ENCODE peak calls at places on chromosomes 3 and 15, in seven cellular contexts. R is GM20000; U is EL; H is fibroblast of pulmonary artery; N is effector CD4-positive, alpha-beta T cell; I is aorta; E is GM13977. V is an unnamed sample.

GRCh38 chr3:149621218-149622005 is 36.4 kb downstream of the WWTR1 start:
- DNase-seq in R (no peak), U (peak; percentile 85), H (peak; percentile 85), N (no peak), I (no peak), E (no peak), V (no peak)

GRCh38 chr3:69787436-69788168 is 48.3 kb downstream of the MITF start:
- DNase-seq in R (no peak), U (peak; percentile 85), H (peak; percentile 61), N (no peak), I (no peak), E (no peak), V (no peak)

GRCh38 chr15:63044645-63045437 is 2.3 kb downstream of the TPM1 start:
- DNase-seq in R (peak; percentile 27), U (peak; percentile 78), H (no peak), N (no peak), I (peak; percentile 84), E (peak; percentile 36), V (no peak)

GRCh38 chr3:31911643-31912042 is 69.4 kb downstream of the OSBPL10 start:
- DNase-seq in R (no peak), U (no peak), H (no peak), N (no peak), I (no peak), E (no peak), V (no peak)

GRCh38 chr15:33115191-33115861 is 79.2 kb downstream of the FMN1 start:
- DNase-seq in R (no peak), U (no peak), H (no peak), N (no peak), I (no peak), E (no peak), V (no peak)

GRCh38 chr3:52769786-52770445 is 824 bp downstream of the NEK4 start:
- DNase-seq in R (no peak), U (peak; percentile 16), H (no peak), N (no peak), I (peak; percentile 24), E (no peak), V (no peak)

GRCh38 chr15:38254065-38254883 is 1.6 kb downstream of the SPRED1 start:
- DNase-seq in R (peak; percentile 63), U (peak; percentile 76), H (peak; percentile 77), N (no peak), I (no peak), E (peak; percentile 31), V (peak; percentile 20)

GRCh38 chr3:43581343-43581742 is 40.5 kb downstream of the ANO10 start:
- DNase-seq in R (no peak), U (peak; percentile 34), H (peak; percentile 13), N (no peak), I (no peak), E (no peak), V (no peak)

GRCh38 chr3:8460815-8461482 is 40.7 kb upstream of the LMCD1 start:
- DNase-seq in R (no peak), U (peak; percentile 66), H (peak; percentile 83), N (no peak), I (no peak), E (no peak), V (no peak)

GRCh38 chr3:19573644-19574043 is 360.4 kb downstream of the EFHB start:
- DNase-seq in R (no peak), U (no peak), H (no peak), N (no peak), I (no peak), E (no peak), V (no peak)

GRCh38 chr3:13651775-13652428 is 103.0 kb downstream of the FBLN2 start:
- DNase-seq in R (no peak), U (no peak), H (no peak), N (no peak), I (no peak), E (no peak), V (no peak)

GRCh38 chr15:68205949-68206539 is 912 bp upstream of the CALML4 start:
- DNase-seq in R (no peak), U (no peak), H (no peak), N (no peak), I (no peak), E (peak; percentile 19), V (peak; percentile 25)

GRCh38 chr15:70830615-70831014 is 23.3 kb downstream of the LARP6 start:
- DNase-seq in R (no peak), U (no peak), H (no peak), N (no peak), I (no peak), E (no peak), V (no peak)

GRCh38 chr15:97652700-97653167 is 307.8 kb upstream of the ARRDC4 start:
- DNase-seq in R (no peak), U (no peak), H (no peak), N (no peak), I (no peak), E (no peak), V (no peak)

GRCh38 chr3:61924065-61924740 is 362.8 kb downstream of the PTPRG start:
- DNase-seq in R (no peak), U (no peak), H (no peak), N (no peak), I (no peak), E (no peak), V (no peak)

GRCh38 chr3:131277836-131278497 is 103.6 kb upstream of the NUDT16 start:
- DNase-seq in R (no peak), U (peak; percentile 47), H (peak; percentile 50), N (no peak), I (no peak), E (no peak), V (no peak)

GRCh38 chr3:77815467-77815866 is 775.6 kb downstream of the ROBO2 start:
- DNase-seq in R (no peak), U (peak; percentile 6), H (no peak), N (no peak), I (no peak), E (no peak), V (no peak)

GRCh38 chr15:95304116-95304873 is 1026.2 kb upstream of the NR2F2 start:
- DNase-seq in R (no peak), U (peak; percentile 32), H (peak; percentile 88), N (no peak), I (no peak), E (no peak), V (no peak)

GRCh38 chr15:73851679-73852078 is 21.7 kb upstream of the TBC1D21 start:
- DNase-seq in R (peak; percentile 52), U (peak; percentile 50), H (peak; percentile 81), N (peak; percentile 6), I (no peak), E (peak; percentile 53), V (peak; percentile 47)

GRCh38 chr15:56017920-56018319 is 24.5 kb upstream of the NEDD4 start:
- DNase-seq in R (no peak), U (no peak), H (peak; percentile 6), N (no peak), I (no peak), E (no peak), V (no peak)

GRCh38 chr3:146300756-146301155 is 49.9 kb upstream of the PLSCR4 start:
- DNase-seq in R (no peak), U (no peak), H (no peak), N (no peak), I (no peak), E (no peak), V (no peak)

GRCh38 chr15:43440721-43441281 is 52.2 kb downstream of the TP53BP1 start:
- DNase-seq in R (peak; percentile 44), U (peak; percentile 97), H (peak; percentile 99), N (no peak), I (no peak), E (peak; percentile 56), V (peak; percentile 42)

GRCh38 chr3:187370051-187370450 is 1.9 kb downstream of the RTP4 start:
- DNase-seq in R (no peak), U (no peak), H (no peak), N (no peak), I (no peak), E (no peak), V (no peak)

GRCh38 chr3:37899101-37899707 is 37.5 kb downstream of the CTDSPL start:
- DNase-seq in R (no peak), U (no peak), H (no peak), N (no peak), I (no peak), E (no peak), V (no peak)

GRCh38 chr3:172126741-172127140 is 87.4 kb downstream of the FNDC3B start:
- DNase-seq in R (no peak), U (peak; percentile 25), H (no peak), N (no peak), I (no peak), E (no peak), V (no peak)

GRCh38 chr3:39378092-39378491 is 5.1 kb upstream of the SLC25A38 start:
- DNase-seq in R (peak; percentile 66), U (peak; percentile 26), H (peak; percentile 41), N (peak; percentile 50), I (no peak), E (peak; percentile 63), V (peak; percentile 70)

GRCh38 chr3:186492594-186492993 is 51.6 kb downstream of the CRYGS start:
- DNase-seq in R (no peak), U (no peak), H (no peak), N (no peak), I (no peak), E (no peak), V (no peak)

GRCh38 chr3:13474776-13475303 is 5.3 kb upstream of the HDAC11 start:
- DNase-seq in R (no peak), U (no peak), H (no peak), N (no peak), I (no peak), E (no peak), V (no peak)

GRCh38 chr3:146561879-146562278 is 17.5 kb upstream of the PLSCR1 start:
- DNase-seq in R (no peak), U (no peak), H (no peak), N (no peak), I (no peak), E (no peak), V (no peak)

GRCh38 chr3:127865941-127866340 is 43.6 kb upstream of the MGLL start:
- DNase-seq in R (no peak), U (peak; percentile 51), H (peak; percentile 38), N (no peak), I (no peak), E (no peak), V (no peak)

GRCh38 chr3:194422188-194422587 is 23.1 kb upstream of the GP5 start:
- DNase-seq in R (no peak), U (peak; percentile 49), H (no peak), N (no peak), I (no peak), E (no peak), V (no peak)

GRCh38 chr3:141986548-141987107 is 110.2 kb downstream of the ATP1B3 start:
- DNase-seq in R (no peak), U (no peak), H (no peak), N (no peak), I (no peak), E (no peak), V (no peak)

V was measured in GM10248.